ENCODE peak calls at places on chromosomes 5 and 9, in five cellular contexts. One of them, this sample, is unnamed.

GRCh38 chr5:125142439-125142838 is 396.0 kb upstream of the ZNF608 start:
- DNase-seq in transverse colon: no peak
- DNase-seq in H1: no peak
- DNase-seq in stomach: no peak
- DNase-seq in A549: no peak
- DNase-seq in this sample: no peak

GRCh38 chr5:95863383-95863757 is 40.8 kb upstream of the GLRX start:
- DNase-seq in transverse colon: no peak
- DNase-seq in A549: no peak
- DNase-seq in stomach: no peak
- DNase-seq in H1: no peak
- DNase-seq in this sample: no peak

GRCh38 chr9:101465330-101465915 is 29.8 kb upstream of the ALDOB start:
- DNase-seq in stomach: peak; percentile 65
- DNase-seq in H1: peak; percentile 19
- DNase-seq in A549: peak; percentile 77
- DNase-seq in transverse colon: peak; percentile 84
- DNase-seq in this sample: peak; percentile 61

GRCh38 chr5:141524604-141525597 is 36.0 kb downstream of the PCDHGC5 start:
- DNase-seq in A549: peak; percentile 89
- DNase-seq in H1: peak; percentile 95
- DNase-seq in stomach: peak; percentile 83
- DNase-seq in transverse colon: peak; percentile 87
- DNase-seq in this sample: peak; percentile 93

GRCh38 chr9:100216178-100216787 is 117.2 kb downstream of the INVS start:
- DNase-seq in transverse colon: peak; percentile 61
- DNase-seq in stomach: peak; percentile 66
- DNase-seq in A549: peak; percentile 64
- DNase-seq in H1: peak; percentile 58
- DNase-seq in this sample: no peak

GRCh38 chr9:3931058-3931457 is 368.8 kb downstream of the GLIS3 start:
- DNase-seq in transverse colon: no peak
- DNase-seq in H1: no peak
- DNase-seq in A549: no peak
- DNase-seq in stomach: no peak
- DNase-seq in this sample: no peak

GRCh38 chr5:149605998-149606721 is 24.9 kb downstream of the ARHGEF37 start:
- DNase-seq in stomach: peak; percentile 49
- DNase-seq in transverse colon: peak; percentile 76
- DNase-seq in A549: peak; percentile 95
- DNase-seq in H1: no peak
- DNase-seq in this sample: no peak

GRCh38 chr5:14208071-14209021 is 65.2 kb downstream of the TRIO start:
- DNase-seq in A549: peak; percentile 75
- DNase-seq in stomach: no peak
- DNase-seq in H1: no peak
- DNase-seq in transverse colon: peak; percentile 59
- DNase-seq in this sample: no peak

GRCh38 chr9:8890695-8891094 is 1091.1 kb upstream of the DMAC1 start:
- DNase-seq in stomach: no peak
- DNase-seq in H1: no peak
- DNase-seq in A549: no peak
- DNase-seq in transverse colon: no peak
- DNase-seq in this sample: no peak

GRCh38 chr9:92527291-92527828 is 8.4 kb downstream of the ECM2 start:
- DNase-seq in H1: no peak
- DNase-seq in A549: no peak
- DNase-seq in stomach: no peak
- DNase-seq in transverse colon: no peak
- DNase-seq in this sample: no peak

GRCh38 chr5:93092349-93093105 is 488.5 kb downstream of the NR2F1-AS1 start:
- DNase-seq in H1: no peak
- DNase-seq in A549: peak; percentile 25
- DNase-seq in transverse colon: no peak
- DNase-seq in stomach: no peak
- DNase-seq in this sample: no peak

GRCh38 chr5:171965740-171966139 is 40.7 kb downstream of the FBXW11 start:
- DNase-seq in H1: no peak
- DNase-seq in A549: no peak
- DNase-seq in transverse colon: no peak
- DNase-seq in stomach: no peak
- DNase-seq in this sample: no peak

GRCh38 chr5:147504001-147504400 is 5.9 kb downstream of the DPYSL3 start:
- DNase-seq in A549: no peak
- DNase-seq in stomach: no peak
- DNase-seq in transverse colon: no peak
- DNase-seq in H1: no peak
- DNase-seq in this sample: no peak

GRCh38 chr9:13431137-13431536 is 151.6 kb upstream of the MPDZ start:
- DNase-seq in transverse colon: no peak
- DNase-seq in A549: no peak
- DNase-seq in stomach: no peak
- DNase-seq in H1: no peak
- DNase-seq in this sample: no peak

GRCh38 chr9:113631093-113631765 is 167.7 kb downstream of the RGS3 start:
- DNase-seq in A549: no peak
- DNase-seq in transverse colon: no peak
- DNase-seq in stomach: no peak
- DNase-seq in H1: no peak
- DNase-seq in this sample: peak; percentile 14

GRCh38 chr5:141192110-141192725 is at the start of gene PCDHB10:
- DNase-seq in A549: peak; percentile 36
- DNase-seq in transverse colon: no peak
- DNase-seq in H1: no peak
- DNase-seq in stomach: no peak
- DNase-seq in this sample: no peak

GRCh38 chr5:27682600-27682999 is 644.2 kb upstream of the CDH9 start:
- DNase-seq in H1: no peak
- DNase-seq in stomach: no peak
- DNase-seq in transverse colon: no peak
- DNase-seq in A549: peak; percentile 17
- DNase-seq in this sample: no peak

GRCh38 chr5:122842016-122842580 is 3.3 kb upstream of the SNX24 start:
- DNase-seq in A549: no peak
- DNase-seq in stomach: no peak
- DNase-seq in transverse colon: no peak
- DNase-seq in H1: no peak
- DNase-seq in this sample: no peak

GRCh38 chr5:32193591-32193990 is 19.5 kb upstream of the GOLPH3 start:
- DNase-seq in H1: no peak
- DNase-seq in stomach: peak; percentile 97
- DNase-seq in A549: peak; percentile 83
- DNase-seq in transverse colon: peak; percentile 90
- DNase-seq in this sample: peak; percentile 93

GRCh38 chr5:176995896-176996767 is 10.4 kb downstream of the UIMC1 start:
- DNase-seq in stomach: no peak
- DNase-seq in A549: peak; percentile 18
- DNase-seq in transverse colon: no peak
- DNase-seq in H1: no peak
- DNase-seq in this sample: no peak

GRCh38 chr9:69149321-69149807 is 24.7 kb upstream of the TJP2 start:
- DNase-seq in A549: no peak
- DNase-seq in stomach: no peak
- DNase-seq in transverse colon: no peak
- DNase-seq in H1: no peak
- DNase-seq in this sample: no peak

GRCh38 chr5:158737536-158738027 is 362.1 kb downstream of the EBF1 start:
- DNase-seq in stomach: no peak
- DNase-seq in A549: no peak
- DNase-seq in H1: no peak
- DNase-seq in transverse colon: no peak
- DNase-seq in this sample: no peak

GRCh38 chr5:111530298-111530740 is 18.0 kb upstream of the STARD4 start:
- DNase-seq in H1: no peak
- DNase-seq in transverse colon: peak; percentile 59
- DNase-seq in stomach: peak; percentile 37
- DNase-seq in A549: peak; percentile 90
- DNase-seq in this sample: peak; percentile 62

DNA sequence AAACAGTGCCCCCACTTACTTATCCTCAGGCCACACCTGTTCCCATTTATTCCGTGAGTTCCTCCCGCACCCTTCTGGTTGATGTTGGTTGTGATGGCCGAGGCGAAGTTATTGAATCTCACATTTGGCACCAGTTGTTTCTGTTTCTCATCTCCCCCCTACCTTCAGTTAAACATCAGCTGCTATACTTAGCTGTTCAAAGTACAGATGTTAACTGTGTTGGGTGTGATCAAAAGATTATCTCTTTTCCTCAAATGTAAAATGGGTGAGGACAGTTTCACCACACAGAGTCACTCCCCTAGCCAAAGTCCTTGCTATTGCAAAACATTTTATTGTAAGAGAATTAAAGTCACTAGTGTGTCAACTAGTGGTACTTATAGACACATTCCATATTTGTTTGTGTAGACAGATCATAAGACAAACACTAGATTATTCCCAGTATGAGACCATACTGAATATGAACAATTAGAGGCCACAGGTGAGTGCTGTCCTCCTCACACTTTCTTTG is 43.2 kb upstream of the PRSS3 start:
- DNase-seq in H1: no peak
- DNase-seq in stomach: no peak
- DNase-seq in transverse colon: no peak
- DNase-seq in A549: peak; percentile 44
- DNase-seq in this sample: no peak
- TF ChIP-seq POLR2A in H1: no peak
- TF ChIP-seq POLR2A in stomach: no peak
- TF ChIP-seq POLR2A in transverse colon: no peak
- TF ChIP-seq POLR2A in A549: no peak
- TF ChIP-seq POLR2A in this sample: no peak

GRCh38 chr5:24623018-24623417 is 21.8 kb downstream of the CDH10 start:
- DNase-seq in transverse colon: no peak
- DNase-seq in A549: no peak
- DNase-seq in stomach: no peak
- DNase-seq in H1: no peak
- DNase-seq in this sample: no peak
- H3K4me1 ChIP-seq in transverse colon: no peaks in the 10 kb centered on the region
- H3K4me1 ChIP-seq in A549: no peaks in the 10 kb centered on the region
- H3K4me1 ChIP-seq in stomach: no peaks in the 10 kb centered on the region
- H3K4me1 ChIP-seq in H1: no peaks in the 10 kb centered on the region
- H3K4me1 ChIP-seq in this sample: no peaks in the 10 kb centered on the region

GRCh38 chr5:3999929-4000328 is 404.3 kb downstream of the IRX1 start:
- DNase-seq in transverse colon: no peak
- DNase-seq in A549: no peak
- DNase-seq in H1: no peak
- DNase-seq in stomach: no peak
- DNase-seq in this sample: no peak
- H3K9me3 ChIP-seq in transverse colon: no peaks in the 10 kb centered on the region
- H3K9me3 ChIP-seq in A549: peaks cover 7% of the 10 kb centered on the region
- H3K9me3 ChIP-seq in H1: no peaks in the 10 kb centered on the region
- H3K9me3 ChIP-seq in stomach: no peaks in the 10 kb centered on the region
- H3K9me3 ChIP-seq in this sample: no peaks in the 10 kb centered on the region

GRCh38 chr5:91478096-91478495 is 95.0 kb upstream of the ARRDC3 start:
- DNase-seq in stomach: no peak
- DNase-seq in transverse colon: no peak
- DNase-seq in H1: no peak
- DNase-seq in A549: no peak
- DNase-seq in this sample: no peak
- TF ChIP-seq POLR2A in stomach: no peak
- TF ChIP-seq POLR2A in transverse colon: no peak
- TF ChIP-seq POLR2A in H1: no peak
- TF ChIP-seq POLR2A in A549: no peak
- TF ChIP-seq POLR2A in this sample: no peak

GRCh38 chr5:173742432-173742816 is 126.0 kb upstream of the BOD1 start:
- DNase-seq in stomach: no peak
- DNase-seq in transverse colon: no peak
- DNase-seq in H1: no peak
- DNase-seq in A549: no peak
- DNase-seq in this sample: no peak

GRCh38 chr5:173736923-173737412 is 120.5 kb upstream of the BOD1 start:
- DNase-seq in A549: no peak
- DNase-seq in H1: no peak
- DNase-seq in transverse colon: peak; percentile 71
- DNase-seq in stomach: peak; percentile 34
- DNase-seq in this sample: no peak

GRCh38 chr5:173741729-173742431 is 125.4 kb upstream of the BOD1 start:
- DNase-seq in stomach: no peak
- DNase-seq in H1: no peak
- DNase-seq in transverse colon: no peak
- DNase-seq in A549: no peak
- DNase-seq in this sample: no peak

GRCh38 chr5:173740400-173740799 is 124.0 kb upstream of the BOD1 start:
- DNase-seq in transverse colon: no peak
- DNase-seq in H1: no peak
- DNase-seq in stomach: no peak
- DNase-seq in A549: no peak
- DNase-seq in this sample: no peak

DNA sequence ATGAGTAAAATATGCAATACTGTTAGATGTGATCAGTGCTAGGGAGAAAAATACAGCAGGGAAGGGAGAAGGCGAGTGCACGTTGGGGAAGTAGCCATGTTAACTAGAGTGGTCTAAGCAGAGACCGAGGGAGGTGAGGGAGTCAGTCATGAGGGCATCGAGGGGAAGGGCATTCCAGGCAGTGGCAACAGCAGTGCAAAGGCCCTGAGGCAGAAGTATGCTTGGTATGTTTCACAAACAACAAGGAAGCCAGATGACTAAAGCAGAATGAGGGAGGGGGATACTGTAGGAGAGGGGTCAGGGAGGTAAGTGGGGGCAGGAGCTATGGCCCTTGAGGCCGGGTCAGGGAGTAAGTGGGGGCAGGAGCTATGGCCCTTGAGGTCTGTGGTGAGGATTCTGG is 123.3 kb upstream of the BOD1 start:
- DNase-seq in A549: no peak
- DNase-seq in H1: no peak
- DNase-seq in transverse colon: no peak
- DNase-seq in stomach: no peak
- DNase-seq in this sample: no peak
- H3K4me1 ChIP-seq in A549: no peaks in the 10 kb centered on the region
- H3K4me1 ChIP-seq in H1: no peaks in the 10 kb centered on the region
- H3K4me1 ChIP-seq in transverse colon: no peaks in the 10 kb centered on the region
- H3K4me1 ChIP-seq in stomach: no peaks in the 10 kb centered on the region
- H3K4me1 ChIP-seq in this sample: no peaks in the 10 kb centered on the region

DNA sequence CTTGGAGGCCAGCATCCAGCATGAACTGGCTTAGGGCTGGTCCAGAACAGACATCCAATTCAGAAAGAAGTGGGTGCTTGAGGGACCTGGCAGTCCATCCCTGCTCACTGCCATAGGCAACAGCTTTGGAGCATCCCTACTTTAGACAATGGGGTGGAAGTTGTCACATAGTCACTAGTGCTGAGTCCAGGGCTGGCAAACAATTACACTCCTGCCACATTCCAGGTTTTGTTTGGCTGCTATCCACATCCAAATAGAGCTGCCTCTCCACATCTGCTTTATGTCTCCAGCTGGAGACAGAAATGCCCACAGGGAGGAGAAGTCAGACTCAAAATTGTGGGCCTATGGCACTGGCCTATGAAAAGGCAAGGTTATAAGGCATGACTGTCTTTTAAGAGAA is 7.0 kb downstream of the FSTL4 start:
- DNase-seq in A549: no peak
- DNase-seq in stomach: no peak
- DNase-seq in H1: no peak
- DNase-seq in transverse colon: no peak
- DNase-seq in this sample: no peak
- H3K9me3 ChIP-seq in A549: no peaks in the 10 kb centered on the region
- H3K9me3 ChIP-seq in stomach: no peaks in the 10 kb centered on the region
- H3K9me3 ChIP-seq in H1: no peaks in the 10 kb centered on the region
- H3K9me3 ChIP-seq in transverse colon: no peaks in the 10 kb centered on the region
- H3K9me3 ChIP-seq in this sample: no peaks in the 10 kb centered on the region

This sample was measured in right lobe of liver.